ENCODE peak calls at places on chromosomes 2 and 18, in ten cellular contexts. V, Z, B, Y, A, E, T, U, N and C are unnamed samples.

GRCh38 chr2:181354626-181355025 is 102.6 kb upstream of the ITGA4 start:
- DNase-seq in V (no peak), Z (no peak), B (no peak), Y (peak; percentile 64), A (no peak), E (peak; percentile 6), T (no peak), U (no peak), N (no peak), C (no peak)

GRCh38 chr18:45365835-45366234 is 249.4 kb upstream of the SLC14A2 start:
- DNase-seq in V (no peak), Z (no peak), B (no peak), Y (no peak), A (no peak), E (no peak), T (no peak), U (no peak), N (no peak), C (no peak)

GRCh38 chr18:68104036-68104435 is 587.5 kb upstream of the DSEL start:
- DNase-seq in V (no peak), Z (no peak), B (no peak), Y (no peak), A (no peak), E (no peak), T (no peak), U (no peak), N (no peak), C (no peak)

GRCh38 chr2:173441222-173441621 is 86.5 kb downstream of the CDCA7 start:
- DNase-seq in V (no peak), Z (no peak), B (no peak), Y (no peak), A (no peak), E (no peak), T (no peak), U (no peak), N (no peak), C (no peak)

GRCh38 chr2:113175736-113176695 is 2.2 kb downstream of the PSD4 start:
- DNase-seq in V (no peak), Z (no peak), B (no peak), Y (no peak), A (no peak), E (no peak), T (no peak), U (no peak), N (no peak), C (no peak)

GRCh38 chr2:229445013-229445412 is 173.9 kb upstream of the PID1 start:
- DNase-seq in V (peak; percentile 41), Z (peak; percentile 18), B (no peak), Y (peak; percentile 65), A (no peak), E (peak; percentile 82), T (no peak), U (no peak), N (peak; percentile 35), C (no peak)

GRCh38 chr2:235498556-235499305 is 4.9 kb downstream of the AGAP1 start:
- DNase-seq in V (no peak), Z (no peak), B (no peak), Y (no peak), A (peak; percentile 74), E (no peak), T (no peak), U (no peak), N (no peak), C (no peak)

GRCh38 chr2:216694201-216694825 is 1.0 kb downstream of the IGFBP5 start:
- DNase-seq in V (peak; percentile 66), Z (no peak), B (no peak), Y (peak; percentile 46), A (peak; percentile 80), E (no peak), T (peak; percentile 59), U (peak; percentile 73), N (peak; percentile 64), C (no peak)

DNA sequence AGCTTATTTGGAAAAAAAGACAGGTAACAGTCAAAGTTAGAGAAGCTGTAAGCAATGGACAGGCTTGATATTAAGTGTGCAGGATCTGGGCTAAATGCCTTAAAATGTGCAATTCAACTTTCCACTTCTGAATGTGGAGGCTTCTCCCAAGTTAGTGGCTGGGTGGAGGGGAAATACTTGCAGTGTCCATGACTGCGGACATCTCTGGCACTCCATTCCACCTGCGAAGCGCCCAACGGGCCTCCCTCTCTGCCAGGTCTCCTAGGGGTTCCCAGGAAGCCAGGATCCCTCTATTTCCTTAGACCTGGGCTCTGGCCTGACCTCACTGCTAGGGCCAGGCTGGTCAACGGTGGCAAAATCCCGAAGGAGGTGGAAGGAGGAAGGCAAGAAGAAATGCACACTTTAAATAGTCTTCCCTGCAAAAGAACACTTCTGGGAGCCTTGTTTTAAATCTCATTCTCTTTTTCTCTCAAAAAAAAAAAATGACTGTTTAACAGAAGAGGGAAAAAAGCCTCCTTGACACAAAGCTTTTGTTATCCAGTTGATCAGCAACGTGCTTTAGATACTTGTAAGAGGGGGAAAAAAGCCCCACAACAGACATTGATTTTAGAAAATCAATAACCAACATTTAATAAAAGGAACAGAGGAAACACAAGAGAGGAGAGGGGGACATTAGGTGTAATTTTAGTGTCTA is 5.0 kb downstream of the ZEB2 start:
- DNase-seq in V (no peak), Z (no peak), B (no peak), Y (no peak), A (no peak), E (no peak), T (no peak), U (no peak), N (no peak), C (no peak)
- H3K4me3 ChIP-seq in V (peak overlapping the region; percentile 85), Z (peak overlapping the region; percentile 98), B (peak overlapping the region; percentile 47), Y (peak overlapping the region; percentile 69), A (no peak overlapping the region), E (peak overlapping the region; percentile 82), T (peak overlapping the region; percentile 70), U (peak overlapping the region; percentile 63), N (peak overlapping the region; percentile 60), C (no peak overlapping the region)

GRCh38 chr2:86037141-86037794 is 68.4 kb downstream of the POLR1A start:
- DNase-seq in V (peak; percentile 87), Z (peak; percentile 86), B (no peak), Y (peak; percentile 61), A (no peak), E (peak; percentile 84), T (peak; percentile 86), U (peak; percentile 89), N (peak; percentile 49), C (peak; percentile 29)

GRCh38 chr2:86037795-86038192 is 67.9 kb downstream of the POLR1A start:
- DNase-seq in V (no peak), Z (no peak), B (no peak), Y (no peak), A (no peak), E (no peak), T (no peak), U (no peak), N (no peak), C (no peak)

GRCh38 chr2:86035371-86035882 is 70.3 kb downstream of the POLR1A start:
- DNase-seq in V (no peak), Z (no peak), B (no peak), Y (no peak), A (no peak), E (no peak), T (no peak), U (no peak), N (no peak), C (no peak)

GRCh38 chr2:86035883-86036789 is 69.5 kb downstream of the POLR1A start:
- DNase-seq in V (peak; percentile 83), Z (peak; percentile 86), B (peak; percentile 36), Y (peak; percentile 95), A (no peak), E (peak; percentile 76), T (peak; percentile 86), U (peak; percentile 86), N (peak; percentile 65), C (peak; percentile 82)

DNA sequence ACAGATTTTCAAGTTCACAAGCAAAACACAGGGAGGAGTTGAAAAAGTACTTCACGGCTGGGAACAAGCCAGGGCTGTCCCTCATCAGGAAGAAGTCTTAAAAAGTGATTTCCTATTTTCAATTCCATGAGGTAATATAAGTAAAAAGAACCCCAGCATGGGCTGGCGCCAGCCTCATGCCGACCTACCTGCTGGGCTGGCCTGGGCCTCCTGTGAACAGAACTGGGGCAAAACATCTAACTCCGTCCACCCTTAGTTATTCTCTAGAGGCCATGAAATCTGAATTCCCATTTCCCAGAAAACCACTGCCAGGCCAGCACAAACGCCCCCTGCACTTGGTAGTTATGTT is 68.9 kb downstream of the POLR1A start:
- DNase-seq in V (no peak), Z (no peak), B (no peak), Y (no peak), A (no peak), E (no peak), T (peak; percentile 64), U (no peak), N (no peak), C (no peak)
- H3K4me3 ChIP-seq in V (peak overlapping the region; percentile 20), Z (no peak overlapping the region), B (no peak overlapping the region), Y (no peak overlapping the region), A (no peak overlapping the region), E (no peak overlapping the region), T (peak overlapping the region; percentile 17), U (peak overlapping the region; percentile 2), N (no peak overlapping the region), C (peak overlapping the region; percentile 31)

GRCh38 chr18:63887424-63887823 is at the start of gene SERPINB2:
- DNase-seq in V (no peak), Z (no peak), B (no peak), Y (no peak), A (no peak), E (no peak), T (no peak), U (no peak), N (no peak), C (peak; percentile 26)

GRCh38 chr18:63888473-63889190 is 1.1 kb downstream of the SERPINB2 start:
- DNase-seq in V (no peak), Z (no peak), B (no peak), Y (no peak), A (no peak), E (no peak), T (no peak), U (no peak), N (no peak), C (no peak)

GRCh38 chr18:63890226-63890949 is 2.9 kb downstream of the SERPINB2 start:
- DNase-seq in V (no peak), Z (no peak), B (no peak), Y (no peak), A (no peak), E (no peak), T (no peak), U (no peak), N (no peak), C (no peak)

GRCh38 chr18:63890950-63891304 is 3.4 kb downstream of the SERPINB2 start:
- DNase-seq in V (no peak), Z (no peak), B (no peak), Y (peak; percentile 51), A (no peak), E (no peak), T (no peak), U (no peak), N (no peak), C (peak; percentile 56)

GRCh38 chr18:63889641-63890040 is 2.1 kb downstream of the SERPINB2 start:
- DNase-seq in V (no peak), Z (no peak), B (no peak), Y (peak; percentile 49), A (no peak), E (no peak), T (no peak), U (no peak), N (no peak), C (no peak)
- H3K4me3 ChIP-seq in V (no peak overlapping the region), Z (no peak overlapping the region), B (no peak overlapping the region), Y (no peak overlapping the region), A (no peak overlapping the region), E (no peak overlapping the region), T (no peak overlapping the region), U (no peak overlapping the region), N (no peak overlapping the region), C (no peak overlapping the region)

DNA sequence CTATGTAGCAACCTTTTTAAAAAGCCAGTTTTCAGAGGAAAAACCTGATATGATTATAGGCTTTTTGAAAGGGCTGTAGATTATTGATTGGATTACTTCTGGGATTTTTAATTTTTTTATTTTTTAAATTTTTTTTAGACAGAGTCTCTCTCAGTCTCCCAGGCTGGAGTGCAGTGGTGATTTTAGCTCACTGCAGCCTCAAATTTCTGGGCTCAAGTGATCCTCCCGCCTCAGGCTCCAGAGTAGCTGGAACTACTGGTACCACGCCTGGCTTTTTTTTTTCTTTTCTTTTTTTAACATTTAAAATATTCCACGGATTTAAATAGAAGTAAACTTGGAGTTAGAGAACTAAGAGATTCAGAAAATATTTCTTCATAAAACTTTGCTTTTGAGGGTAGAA is 1.2 kb downstream of the MRPL19 start:
- DNase-seq in V (no peak), Z (no peak), B (no peak), Y (peak; percentile 31), A (no peak), E (no peak), T (no peak), U (no peak), N (no peak), C (no peak)
- H3K4me3 ChIP-seq in V (peak overlapping the region; percentile 87), Z (peak overlapping the region; percentile 52), B (peak overlapping the region; percentile 99), Y (peak overlapping the region; percentile 98), A (peak overlapping the region; percentile 84), E (peak overlapping the region; percentile 89), T (peak overlapping the region; percentile 98), U (peak overlapping the region; percentile 77), N (no peak overlapping the region), C (peak overlapping the region; percentile 86)